ENCODE peak calls at places on chromosomes 6 and 20, in six cellular contexts. U is epithelial cell of esophagus; Z is stimulated activated CD4-positive, alpha-beta T cell treated with anti-CD3 and anti-CD28 coated beads, Interleukin-4, amount 100 ng/mL, for 24 hours; O is kidney tubule cell; I is HuH-7.5; X is nephron progenitor cell. C is an unnamed sample.

GRCh38 chr6:121135425-121135824 is 198.9 kb downstream of the TBC1D32 start:
- DNase-seq in O (peak; percentile 36), X (no peak), Z (no peak), I (no peak), U (no peak), C (no peak)

GRCh38 chr6:56891754-56892153 is 63.2 kb upstream of the BEND6 start:
- DNase-seq in O (no peak), U (no peak), I (no peak), Z (no peak), X (no peak), C (no peak)

GRCh38 chr6:158040804-158041347 is 59.2 kb downstream of the SYNJ2 start:
- DNase-seq in U (no peak), Z (no peak), X (no peak), O (no peak), I (no peak), C (no peak)

GRCh38 chr20:48142258-48142657 is 357.0 kb upstream of the SULF2 start:
- DNase-seq in X (no peak), I (no peak), U (peak; percentile 29), Z (no peak), O (no peak), C (no peak)

GRCh38 chr6:127914240-127914639 is 13.4 kb upstream of the THEMIS start:
- DNase-seq in Z (no peak), X (no peak), O (peak; percentile 64), U (peak; percentile 73), I (no peak), C (no peak)

GRCh38 chr6:48560408-48560807 is 449.4 kb upstream of the PTCHD4 start:
- DNase-seq in X (no peak), I (no peak), O (peak; percentile 80), Z (no peak), U (peak; percentile 79), C (no peak)

GRCh38 chr20:986733-987355 is 15.3 kb downstream of the RSPO4 start:
- DNase-seq in I (no peak), O (peak; percentile 48), X (no peak), Z (no peak), U (peak; percentile 19), C (peak; percentile 15)

GRCh38 chr6:21596379-21597242 is 3.1 kb downstream of the SOX4 start:
- DNase-seq in I (peak; percentile 52), Z (peak; percentile 7), U (peak; percentile 59), X (peak; percentile 76), O (peak; percentile 86), C (no peak)

GRCh38 chr20:36957875-36958667 is 6.6 kb upstream of the SAMHD1 start:
- DNase-seq in U (no peak), I (no peak), X (no peak), Z (no peak), O (no peak), C (no peak)

GRCh38 chr6:150142304-150142656 is 564 bp upstream of the PPP1R14C start:
- DNase-seq in I (no peak), Z (no peak), X (peak; percentile 50), U (peak; percentile 96), O (peak; percentile 96), C (no peak)

GRCh38 chr6:168045706-168046620 is 33.0 kb downstream of the FRMD1 start:
- DNase-seq in U (no peak), I (no peak), O (no peak), Z (no peak), X (no peak), C (no peak)

GRCh38 chr6:33208089-33208967 is at the start of gene RING1:
- DNase-seq in O (peak; percentile 75), Z (peak; percentile 86), U (peak; percentile 69), X (peak; percentile 85), I (peak; percentile 86), C (no peak)

GRCh38 chr6:41367700-41368099 is 32.3 kb downstream of the NCR2 start:
- DNase-seq in X (peak; percentile 80), Z (no peak), U (peak; percentile 61), I (peak; percentile 54), O (peak; percentile 58), C (peak; percentile 60)

GRCh38 chr6:39280247-39280731 is 33.9 kb downstream of the KCNK17 start:
- DNase-seq in O (peak; percentile 92), U (peak; percentile 78), I (no peak), X (no peak), Z (no peak), C (peak; percentile 69)

GRCh38 chr6:168303982-168304751 is 15.4 kb downstream of the DACT2 start:
- DNase-seq in U (no peak), Z (no peak), O (no peak), X (no peak), I (no peak), C (no peak)

GRCh38 chr6:134074151-134074712 is 21.8 kb upstream of the SLC2A12 start:
- DNase-seq in Z (no peak), U (no peak), X (peak; percentile 9), I (no peak), O (no peak), C (no peak)

GRCh38 chr6:134416501-134417154 is 98.7 kb upstream of the SGK1 start:
- DNase-seq in O (peak; percentile 96), Z (no peak), U (no peak), I (no peak), X (no peak), C (no peak)

GRCh38 chr6:158630944-158631616 is 13.5 kb downstream of the DYNLT1 start:
- DNase-seq in Z (no peak), I (no peak), U (peak; percentile 77), O (no peak), X (no peak), C (no peak)

GRCh38 chr6:31308050-31308844 is 36.4 kb upstream of the HLA-C start:
- DNase-seq in Z (peak; percentile 66), U (peak; percentile 41), I (peak; percentile 28), O (peak; percentile 29), X (no peak), C (no peak)

GRCh38 chr6:132392792-132393191 is 8.5 kb downstream of the MOXD1 start:
- DNase-seq in Z (no peak), O (peak; percentile 54), I (peak; percentile 33), U (peak; percentile 66), X (no peak), C (peak; percentile 51)

GRCh38 chr20:25216199-25216945 is 20.9 kb downstream of the ENTPD6 start:
- DNase-seq in I (no peak), X (no peak), O (no peak), Z (no peak), U (no peak), C (no peak)

GRCh38 chr6:124881898-124882579 is 80.2 kb upstream of the RNF217 start:
- DNase-seq in Z (no peak), X (no peak), O (peak; percentile 9), U (peak; percentile 67), I (no peak), C (no peak)